ENCODE peak calls at places on chromosomes 2 and 18, in four cellular contexts. M is mesothelial cell of epicardium, T is spleen, S is Panc1. F is an unnamed sample.

GRCh38 chr18:62777814-62778213 is 62.5 kb downstream of the PHLPP1 start:
- DNase-seq in M (no peak), T (no peak), S (no peak), F (no peak)

GRCh38 chr2:8573234-8573941 is 108.5 kb upstream of the ID2 start:
- DNase-seq in M (no peak), T (no peak), S (no peak), F (no peak)

GRCh38 chr2:205218056-205218455 is 464.2 kb upstream of the NRP2 start:
- DNase-seq in M (no peak), T (no peak), S (no peak), F (no peak)

GRCh38 chr18:79599503-79599931 is 80.1 kb upstream of the CTDP1 start:
- DNase-seq in M (peak), T (peak), S (peak), F (no peak)

GRCh38 chr2:138267161-138267901 is 234.2 kb upstream of the SPOPL start:
- DNase-seq in M (no peak), T (no peak), S (no peak), F (peak)

GRCh38 chr2:54903736-54904554 is 146.3 kb downstream of the RTN4 start:
- DNase-seq in M (no peak), T (no peak), S (peak), F (no peak)

GRCh38 chr2:43948370-43948769 is 47.4 kb downstream of the LRPPRC start:
- DNase-seq in M (no peak), T (no peak), S (no peak), F (no peak)

GRCh38 chr2:6081542-6081872 is 389.3 kb downstream of the SOX11 start:
- DNase-seq in M (no peak), T (no peak), S (no peak), F (no peak)

GRCh38 chr2:46260305-46260704 is 36.9 kb upstream of the EPAS1 start:
- DNase-seq in M (no peak), T (no peak), S (no peak), F (no peak)

GRCh38 chr2:223720367-223720766 is 117.0 kb downstream of the AP1S3 start:
- DNase-seq in M (no peak), T (no peak), S (no peak), F (no peak)

GRCh38 chr2:170723446-170723958 is 8.4 kb downstream of the SP5 start:
- DNase-seq in M (no peak), T (no peak), S (no peak), F (no peak)

GRCh38 chr2:84297155-84297554 is 161.9 kb downstream of the SUCLG1 start:
- DNase-seq in M (no peak), T (no peak), S (no peak), F (no peak)

GRCh38 chr18:74695170-74695569 is 97.5 kb downstream of the ZNF407 start:
- DNase-seq in M (no peak), T (no peak), S (no peak), F (no peak)

GRCh38 chr18:76064998-76065397 is 430.0 kb downstream of the ZNF516 start:
- DNase-seq in M (no peak), T (no peak), S (no peak), F (no peak)

GRCh38 chr2:191797937-191798873 is 48.7 kb downstream of the CAVIN2 start:
- DNase-seq in M (no peak), T (no peak), S (no peak), F (no peak)

GRCh38 chr2:234463626-234464290 is 33.1 kb downstream of the ARL4C start:
- DNase-seq in M (no peak), T (no peak), S (peak), F (no peak)

GRCh38 chr18:7300971-7301553 is 70.2 kb downstream of the LRRC30 start:
- DNase-seq in M (no peak), T (no peak), S (no peak), F (no peak)

GRCh38 chr2:40666438-40666837 is 214.5 kb upstream of the SLC8A1 start:
- DNase-seq in M (no peak), T (no peak), S (no peak), F (no peak)

GRCh38 chr2:64379221-64379620 is 74.7 kb upstream of the LGALSL start:
- DNase-seq in M (no peak), T (no peak), S (no peak), F (no peak)

GRCh38 chr2:185526156-185526555 is 212.4 kb upstream of the FSIP2 start:
- DNase-seq in M (no peak), T (no peak), S (no peak), F (no peak)

GRCh38 chr2:120445431-120446143 is 99.7 kb downstream of the INHBB start:
- DNase-seq in M (no peak), T (peak), S (no peak), F (no peak)

GRCh38 chr2:232511336-232511863 is 8.8 kb upstream of the PRSS56 start:
- DNase-seq in M (no peak), T (no peak), S (no peak), F (no peak)

GRCh38 chr2:238114851-238115660 is 14.9 kb downstream of the ESPNL start:
- DNase-seq in M (no peak), T (peak), S (no peak), F (no peak)

GRCh38 chr2:216799873-216800421 is 59.9 kb downstream of the TNP1 start:
- DNase-seq in M (no peak), T (no peak), S (no peak), F (no peak)

GRCh38 chr2:24621779-24622538 is 130.9 kb downstream of the NCOA1 start:
- DNase-seq in M (no peak), T (no peak), S (no peak), F (no peak)

GRCh38 chr2:25304339-25304728 is 37.4 kb downstream of the DNMT3A start:
- DNase-seq in M (no peak), T (no peak), S (no peak), F (no peak)

GRCh38 chr18:13216732-13217465 is 1.7 kb upstream of the LDLRAD4 start:
- DNase-seq in M (peak), T (no peak), S (no peak), F (peak)

GRCh38 chr2:103365071-103365470 is 603.2 kb downstream of the TMEM182 start:
- DNase-seq in M (no peak), T (no peak), S (no peak), F (no peak)

GRCh38 chr18:809985-810642 is 1.9 kb downstream of the YES1 start:
- DNase-seq in M (no peak), T (no peak), S (no peak), F (peak)

GRCh38 chr2:176092270-176093144 is at the start of gene HOXD13:
- DNase-seq in M (no peak), T (no peak), S (no peak), F (no peak)

GRCh38 chr2:15930589-15931513 is 9.5 kb upstream of the MYCN start:
- DNase-seq in M (no peak), T (no peak), S (no peak), F (no peak)

GRCh38 chr2:162100579-162100978 is 26.6 kb upstream of the DPP4 start:
- DNase-seq in M (no peak), T (no peak), S (no peak), F (no peak)

GRCh38 chr18:22623513-22623912 is 205.8 kb upstream of the CTAGE1 start:
- DNase-seq in M (no peak), T (no peak), S (no peak), F (no peak)

GRCh38 chr18:79964330-79965118 is at the start of gene HSBP1L1:
- DNase-seq in M (no peak), T (peak), S (no peak), F (peak)

DNA sequence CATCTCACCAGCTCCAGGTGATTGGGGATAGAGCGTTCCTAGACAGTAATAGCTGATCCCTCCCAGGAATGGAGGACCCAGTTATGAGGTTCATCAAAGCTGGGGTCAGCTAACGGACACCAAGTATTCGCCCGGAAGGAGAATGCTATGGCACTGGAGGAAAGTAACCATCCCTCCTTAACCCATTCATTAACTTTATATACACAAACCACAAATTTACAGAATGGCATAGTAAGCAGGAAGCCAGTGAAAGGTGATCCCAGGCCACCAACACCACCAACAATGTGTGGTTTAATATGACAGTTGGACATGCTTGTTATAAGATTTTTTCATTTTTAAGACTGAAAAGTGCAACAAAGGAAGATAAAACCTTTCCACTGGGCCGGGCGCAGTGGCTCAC is 55.3 kb upstream of the CHMP1B start:
- DNase-seq in M (no peak), T (no peak), S (no peak), F (no peak)
- TF ChIP-seq CTCF in M (no peak), T (no peak), S (no peak), F (no peak)

DNA sequence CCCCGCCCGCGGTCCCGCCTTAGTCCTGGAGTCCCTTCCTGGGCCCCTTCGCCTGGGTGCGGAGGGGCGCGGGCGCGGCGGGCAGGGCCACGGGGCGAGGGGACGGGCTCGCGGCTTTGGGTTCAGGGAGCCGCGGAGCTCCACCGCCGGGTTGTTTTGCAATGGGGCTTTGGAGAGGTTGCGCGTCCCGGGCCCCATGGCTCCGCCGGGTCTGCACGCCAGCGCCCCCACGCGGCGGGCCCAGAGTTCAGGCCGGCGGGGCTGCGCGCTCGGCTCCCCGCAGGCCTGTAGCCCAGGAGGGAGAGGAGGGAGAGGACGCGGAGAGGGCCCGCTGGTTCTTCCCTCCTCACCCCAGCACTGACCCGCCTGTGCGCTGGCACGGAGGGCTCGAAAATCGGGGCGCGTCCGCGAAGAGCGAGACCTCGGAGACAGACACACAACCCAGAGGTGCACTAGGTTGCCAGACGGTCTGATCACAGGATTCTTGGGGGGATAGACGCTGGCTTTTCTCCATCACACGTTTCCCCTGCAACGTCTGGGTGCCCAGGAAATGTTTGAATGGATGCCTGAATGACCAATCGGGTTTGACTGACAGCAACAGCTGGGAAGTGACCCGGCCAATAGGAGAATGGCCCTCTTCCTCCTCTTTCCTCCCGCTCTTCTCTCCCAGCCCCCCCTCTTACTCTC is 4.9 kb upstream of the SIX2 start:
- DNase-seq in M (no peak), T (no peak), S (no peak), F (peak)
- TF ChIP-seq CTCF in M (peak), T (no peak), S (peak), F (peak)

DNA sequence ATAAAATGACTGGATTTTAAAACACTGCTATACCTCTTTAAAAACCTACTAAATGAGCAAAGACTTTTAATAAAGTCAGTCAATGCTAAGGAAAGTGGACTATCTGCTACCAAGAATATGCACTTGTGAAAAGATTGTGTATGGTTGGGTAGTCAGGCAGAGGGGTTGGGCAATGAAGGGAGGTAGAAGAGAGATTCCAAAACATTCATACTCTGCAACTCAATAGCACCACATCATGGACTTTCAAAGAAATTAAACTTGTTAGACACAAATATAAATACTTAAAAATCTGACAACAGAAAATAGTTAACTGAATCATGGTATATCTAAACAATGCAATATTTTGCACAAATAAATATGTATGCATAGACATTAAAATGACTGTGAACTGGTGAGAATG is 139.9 kb upstream of the MAPRE2 start:
- DNase-seq in M (no peak), T (no peak), S (no peak), F (no peak)
- TF ChIP-seq CTCF in M (no peak), T (no peak), S (no peak), F (no peak)

GRCh38 chr2:166900700-166901099 is 12.4 kb downstream of the XIRP2 start:
- DNase-seq in M (no peak), T (no peak), S (no peak), F (no peak)
- TF ChIP-seq CTCF in M (no peak), T (no peak), S (peak), F (no peak)

F was measured in GM20000.